ENCODE peak calls at places on chromosomes 6 and 20, in eight cellular contexts. One of them, this sample, is unnamed.

GRCh38 chr20:10074513-10074912 is 39.7 kb downstream of the ANKEF1 start:
- DNase-seq in CD8-positive, alpha-beta memory T cell: no peak
- DNase-seq in fibroblast of lung: peak; percentile 95
- DNase-seq in MM.1S: no peak
- DNase-seq in right atrium auricular region: no peak
- DNase-seq in suprapubic skin: no peak
- DNase-seq in colonic mucosa: no peak
- DNase-seq in AG04450: peak; percentile 46
- DNase-seq in this sample: peak; percentile 4

GRCh38 chr6:5728726-5729434 is 277.8 kb downstream of the NRN1 start:
- DNase-seq in AG04450: no peak
- DNase-seq in colonic mucosa: no peak
- DNase-seq in MM.1S: no peak
- DNase-seq in right atrium auricular region: no peak
- DNase-seq in CD8-positive, alpha-beta memory T cell: no peak
- DNase-seq in fibroblast of lung: peak; percentile 78
- DNase-seq in suprapubic skin: no peak
- DNase-seq in this sample: no peak

GRCh38 chr20:14189794-14190402 is 147.5 kb downstream of the FLRT3 start:
- DNase-seq in CD8-positive, alpha-beta memory T cell: no peak
- DNase-seq in right atrium auricular region: no peak
- DNase-seq in colonic mucosa: peak; percentile 29
- DNase-seq in suprapubic skin: no peak
- DNase-seq in fibroblast of lung: peak; percentile 45
- DNase-seq in MM.1S: peak; percentile 46
- DNase-seq in AG04450: peak; percentile 26
- DNase-seq in this sample: no peak

GRCh38 chr6:55636406-55637102 is 57.6 kb upstream of the HMGCLL1 start:
- DNase-seq in CD8-positive, alpha-beta memory T cell: no peak
- DNase-seq in fibroblast of lung: peak; percentile 50
- DNase-seq in MM.1S: no peak
- DNase-seq in AG04450: peak; percentile 24
- DNase-seq in right atrium auricular region: no peak
- DNase-seq in colonic mucosa: no peak
- DNase-seq in suprapubic skin: no peak
- DNase-seq in this sample: no peak

GRCh38 chr6:170221052-170221752 is 69.7 kb downstream of the DLL1 start:
- DNase-seq in suprapubic skin: peak; percentile 24
- DNase-seq in CD8-positive, alpha-beta memory T cell: no peak
- DNase-seq in right atrium auricular region: peak; percentile 36
- DNase-seq in fibroblast of lung: no peak
- DNase-seq in AG04450: no peak
- DNase-seq in colonic mucosa: peak; percentile 7
- DNase-seq in MM.1S: no peak
- DNase-seq in this sample: no peak

GRCh38 chr20:7003598-7003997 is 236.1 kb downstream of the BMP2 start:
- DNase-seq in suprapubic skin: no peak
- DNase-seq in colonic mucosa: no peak
- DNase-seq in CD8-positive, alpha-beta memory T cell: no peak
- DNase-seq in fibroblast of lung: peak; percentile 20
- DNase-seq in right atrium auricular region: no peak
- DNase-seq in MM.1S: no peak
- DNase-seq in AG04450: no peak
- DNase-seq in this sample: no peak

GRCh38 chr6:13668291-13668928 is 43.2 kb downstream of the RANBP9 start:
- DNase-seq in suprapubic skin: no peak
- DNase-seq in AG04450: no peak
- DNase-seq in MM.1S: peak; percentile 85
- DNase-seq in fibroblast of lung: no peak
- DNase-seq in right atrium auricular region: no peak
- DNase-seq in colonic mucosa: no peak
- DNase-seq in CD8-positive, alpha-beta memory T cell: no peak
- DNase-seq in this sample: no peak

GRCh38 chr6:55528624-55529023 is 50.4 kb downstream of the HMGCLL1 start:
- DNase-seq in right atrium auricular region: no peak
- DNase-seq in suprapubic skin: no peak
- DNase-seq in CD8-positive, alpha-beta memory T cell: no peak
- DNase-seq in fibroblast of lung: peak; percentile 23
- DNase-seq in AG04450: peak; percentile 3
- DNase-seq in colonic mucosa: peak; percentile 18
- DNase-seq in MM.1S: peak; percentile 78
- DNase-seq in this sample: no peak

DNA sequence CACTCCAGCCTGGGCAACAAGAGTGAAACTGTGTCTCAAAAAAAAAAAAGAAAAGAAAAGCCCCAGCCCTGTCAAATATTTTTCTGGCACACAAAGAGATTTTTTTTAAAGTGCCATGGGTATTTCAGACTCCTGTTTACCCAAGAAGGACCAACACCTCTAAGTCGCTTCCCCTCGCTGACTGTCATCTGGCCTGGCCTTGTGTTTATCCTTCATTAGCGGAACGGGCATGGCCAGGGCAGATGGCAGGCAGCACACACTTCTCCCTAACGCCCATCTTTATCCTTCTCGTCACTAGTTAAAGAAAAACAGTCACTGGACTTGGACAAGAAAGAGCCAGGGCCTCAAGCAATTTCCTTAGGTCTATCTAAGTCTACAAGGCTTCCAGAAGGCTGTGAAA is 7.3 kb upstream of the CBFA2T2 start:
- DNase-seq in MM.1S: no peak
- DNase-seq in AG04450: no peak
- DNase-seq in fibroblast of lung: no peak
- DNase-seq in suprapubic skin: no peak
- DNase-seq in CD8-positive, alpha-beta memory T cell: no peak
- DNase-seq in right atrium auricular region: no peak
- DNase-seq in colonic mucosa: peak; percentile 51
- DNase-seq in this sample: no peak
- H3K27ac ChIP-seq in MM.1S: no peak overlapping the region
- H3K27ac ChIP-seq in AG04450: no peak overlapping the region
- H3K27ac ChIP-seq in fibroblast of lung: no peak overlapping the region
- H3K27ac ChIP-seq in suprapubic skin: no peak overlapping the region
- H3K27ac ChIP-seq in CD8-positive, alpha-beta memory T cell: no peak overlapping the region
- H3K27ac ChIP-seq in right atrium auricular region: no peak overlapping the region
- H3K27ac ChIP-seq in colonic mucosa: peak overlapping the region; percentile 3
- H3K27ac ChIP-seq in this sample: no peak overlapping the region

GRCh38 chr6:40523505-40524172 is 63.5 kb downstream of the LRFN2 start:
- DNase-seq in right atrium auricular region: no peak
- DNase-seq in fibroblast of lung: no peak
- DNase-seq in CD8-positive, alpha-beta memory T cell: no peak
- DNase-seq in MM.1S: no peak
- DNase-seq in colonic mucosa: no peak
- DNase-seq in AG04450: no peak
- DNase-seq in suprapubic skin: no peak
- DNase-seq in this sample: no peak
- H3K4me3 ChIP-seq in right atrium auricular region: no peak overlapping the region
- H3K4me3 ChIP-seq in fibroblast of lung: no peak overlapping the region
- H3K4me3 ChIP-seq in CD8-positive, alpha-beta memory T cell: no peak overlapping the region
- H3K4me3 ChIP-seq in MM.1S: no peak overlapping the region
- H3K4me3 ChIP-seq in colonic mucosa: no peak overlapping the region
- H3K4me3 ChIP-seq in AG04450: no peak overlapping the region
- H3K4me3 ChIP-seq in suprapubic skin: no peak overlapping the region
- H3K4me3 ChIP-seq in this sample: no peak overlapping the region

GRCh38 chr6:31558318-31558625 is 10.9 kb downstream of the NFKBIL1 start:
- DNase-seq in AG04450: no peak
- DNase-seq in right atrium auricular region: no peak
- DNase-seq in MM.1S: no peak
- DNase-seq in suprapubic skin: no peak
- DNase-seq in CD8-positive, alpha-beta memory T cell: no peak
- DNase-seq in colonic mucosa: no peak
- DNase-seq in fibroblast of lung: no peak
- DNase-seq in this sample: no peak
- H3K27ac ChIP-seq in AG04450: no peak overlapping the region
- H3K27ac ChIP-seq in right atrium auricular region: peak overlapping the region; percentile 19
- H3K27ac ChIP-seq in MM.1S: no peak overlapping the region
- H3K27ac ChIP-seq in suprapubic skin: no peak overlapping the region
- H3K27ac ChIP-seq in CD8-positive, alpha-beta memory T cell: peak overlapping the region; percentile 18
- H3K27ac ChIP-seq in colonic mucosa: peak overlapping the region; percentile 36
- H3K27ac ChIP-seq in fibroblast of lung: no peak overlapping the region
- H3K27ac ChIP-seq in this sample: no peak overlapping the region

GRCh38 chr20:44068311-44068710 is 118.7 kb downstream of the JPH2 start:
- DNase-seq in MM.1S: peak; percentile 18
- DNase-seq in suprapubic skin: no peak
- DNase-seq in right atrium auricular region: peak; percentile 21
- DNase-seq in AG04450: no peak
- DNase-seq in fibroblast of lung: no peak
- DNase-seq in colonic mucosa: no peak
- DNase-seq in CD8-positive, alpha-beta memory T cell: no peak
- DNase-seq in this sample: no peak

GRCh38 chr20:44067650-44068081 is 119.3 kb downstream of the JPH2 start:
- DNase-seq in right atrium auricular region: peak; percentile 28
- DNase-seq in colonic mucosa: no peak
- DNase-seq in AG04450: no peak
- DNase-seq in CD8-positive, alpha-beta memory T cell: no peak
- DNase-seq in MM.1S: no peak
- DNase-seq in fibroblast of lung: no peak
- DNase-seq in suprapubic skin: no peak
- DNase-seq in this sample: no peak

GRCh38 chr20:44069203-44069931 is 117.6 kb downstream of the JPH2 start:
- DNase-seq in MM.1S: peak; percentile 97
- DNase-seq in suprapubic skin: no peak
- DNase-seq in fibroblast of lung: no peak
- DNase-seq in AG04450: no peak
- DNase-seq in right atrium auricular region: peak; percentile 52
- DNase-seq in colonic mucosa: no peak
- DNase-seq in CD8-positive, alpha-beta memory T cell: peak; percentile 95
- DNase-seq in this sample: no peak

GRCh38 chr20:44070139-44070900 is 116.7 kb downstream of the JPH2 start:
- DNase-seq in MM.1S: peak; percentile 73
- DNase-seq in suprapubic skin: no peak
- DNase-seq in right atrium auricular region: peak; percentile 28
- DNase-seq in fibroblast of lung: no peak
- DNase-seq in colonic mucosa: no peak
- DNase-seq in CD8-positive, alpha-beta memory T cell: peak; percentile 93
- DNase-seq in AG04450: no peak
- DNase-seq in this sample: no peak

DNA sequence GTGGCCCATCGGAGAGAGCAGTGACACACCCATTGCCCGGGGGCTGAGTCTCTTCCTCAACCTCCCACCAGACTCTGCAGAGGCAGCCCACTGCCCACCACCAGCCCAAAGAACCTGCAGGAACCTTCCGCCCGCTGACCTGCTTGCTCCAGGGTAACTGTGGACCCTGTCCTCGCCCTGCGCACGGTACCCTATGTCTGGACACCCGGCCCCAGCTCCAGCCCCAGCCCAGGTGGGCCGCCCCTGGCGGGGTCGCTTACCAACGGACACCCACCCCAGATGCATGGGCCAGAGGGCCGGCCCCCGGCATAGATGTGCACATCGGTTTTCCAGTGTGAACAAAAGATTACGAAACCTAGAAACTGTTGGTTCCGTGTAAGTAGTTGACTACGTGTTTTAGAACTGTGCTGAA is 118.2 kb downstream of the JPH2 start:
- DNase-seq in AG04450: no peak
- DNase-seq in suprapubic skin: no peak
- DNase-seq in MM.1S: no peak
- DNase-seq in fibroblast of lung: no peak
- DNase-seq in colonic mucosa: no peak
- DNase-seq in CD8-positive, alpha-beta memory T cell: no peak
- DNase-seq in right atrium auricular region: peak; percentile 52
- DNase-seq in this sample: no peak
- H3K4me3 ChIP-seq in AG04450: no peak overlapping the region
- H3K4me3 ChIP-seq in suprapubic skin: no peak overlapping the region
- H3K4me3 ChIP-seq in MM.1S: peak overlapping the region; percentile 64
- H3K4me3 ChIP-seq in fibroblast of lung: no peak overlapping the region
- H3K4me3 ChIP-seq in colonic mucosa: no peak overlapping the region
- H3K4me3 ChIP-seq in CD8-positive, alpha-beta memory T cell: peak overlapping the region; percentile 43
- H3K4me3 ChIP-seq in right atrium auricular region: no peak overlapping the region
- H3K4me3 ChIP-seq in this sample: no peak overlapping the region

DNA sequence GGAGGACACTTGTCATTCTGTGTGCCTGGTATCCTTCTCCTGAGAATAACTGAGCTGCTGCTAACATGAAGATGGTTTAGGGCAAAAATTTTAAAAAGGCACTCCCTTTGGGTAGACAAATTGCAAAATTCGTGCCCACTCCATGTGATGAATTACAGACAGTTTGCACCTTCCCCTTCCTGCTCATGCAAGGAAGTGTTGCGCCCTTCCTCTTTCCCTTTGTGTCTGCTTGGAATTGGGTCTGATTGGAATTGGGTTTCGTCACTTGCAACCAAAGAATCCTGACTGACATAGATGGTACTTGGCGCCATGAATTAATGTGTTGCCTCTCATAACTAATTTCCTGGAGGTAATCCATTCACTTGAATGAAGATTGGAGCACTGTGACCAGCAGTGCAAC is 62.3 kb upstream of the SHLD1 start:
- DNase-seq in right atrium auricular region: no peak
- DNase-seq in CD8-positive, alpha-beta memory T cell: no peak
- DNase-seq in AG04450: no peak
- DNase-seq in MM.1S: no peak
- DNase-seq in colonic mucosa: no peak
- DNase-seq in suprapubic skin: no peak
- DNase-seq in fibroblast of lung: no peak
- DNase-seq in this sample: no peak
- H3K27ac ChIP-seq in right atrium auricular region: peak overlapping the region; percentile 43
- H3K27ac ChIP-seq in CD8-positive, alpha-beta memory T cell: no peak overlapping the region
- H3K27ac ChIP-seq in AG04450: no peak overlapping the region
- H3K27ac ChIP-seq in MM.1S: no peak overlapping the region
- H3K27ac ChIP-seq in colonic mucosa: no peak overlapping the region
- H3K27ac ChIP-seq in suprapubic skin: no peak overlapping the region
- H3K27ac ChIP-seq in fibroblast of lung: no peak overlapping the region
- H3K27ac ChIP-seq in this sample: no peak overlapping the region

GRCh38 chr6:158825951-158826306 is 6.8 kb upstream of the EZR start:
- DNase-seq in suprapubic skin: no peak
- DNase-seq in AG04450: peak; percentile 52
- DNase-seq in colonic mucosa: no peak
- DNase-seq in fibroblast of lung: no peak
- DNase-seq in right atrium auricular region: no peak
- DNase-seq in MM.1S: no peak
- DNase-seq in CD8-positive, alpha-beta memory T cell: no peak
- DNase-seq in this sample: no peak
- H3K4me3 ChIP-seq in suprapubic skin: no peak overlapping the region
- H3K4me3 ChIP-seq in AG04450: no peak overlapping the region
- H3K4me3 ChIP-seq in colonic mucosa: no peak overlapping the region
- H3K4me3 ChIP-seq in fibroblast of lung: no peak overlapping the region
- H3K4me3 ChIP-seq in right atrium auricular region: no peak overlapping the region
- H3K4me3 ChIP-seq in MM.1S: no peak overlapping the region
- H3K4me3 ChIP-seq in CD8-positive, alpha-beta memory T cell: no peak overlapping the region
- H3K4me3 ChIP-seq in this sample: no peak overlapping the region